ENCODE peak calls at places on chromosomes 4 and X, in four cellular contexts. Z, U, K and L are unnamed samples.
A peak's percentile ranks its signal among the peaks of the same experiment; 100 is the strongest.

GRCh38 chr4:69617083-69617694 is 22.3 kb downstream of the UGT2A2 start:
- DNase-seq in K (no peak), Z (peak; percentile 67), U (no peak), L (peak; percentile 32)

GRCh38 chrX:132414404-132414803 is 74.4 kb downstream of the MBNL3 start:
- DNase-seq in K (no peak), U (no peak), Z (no peak), L (no peak)

GRCh38 chr4:62706423-62706822 is 1506.3 kb downstream of the ADGRL3 start:
- DNase-seq in K (no peak), U (no peak), Z (no peak), L (no peak)

GRCh38 chr4:169270810-169271691 is at the start of gene SH3RF1:
- DNase-seq in K (no peak), Z (peak; percentile 76), U (peak; percentile 42), L (peak; percentile 80)

GRCh38 chr4:85825937-85826678 is 351.2 kb downstream of the ARHGAP24 start:
- DNase-seq in Z (peak; percentile 81), U (peak; percentile 5), K (no peak), L (no peak)

GRCh38 chr4:80732010-80732409 is 298.5 kb upstream of the BMP3 start:
- DNase-seq in Z (peak; percentile 68), K (no peak), U (no peak), L (no peak)

GRCh38 chr4:185421366-185422124 is 4.2 kb downstream of the UFSP2 start:
- DNase-seq in K (no peak), U (no peak), Z (peak; percentile 94), L (no peak)

GRCh38 chr4:25021206-25021605 is 9.5 kb downstream of the LGI2 start:
- DNase-seq in Z (no peak), K (no peak), U (no peak), L (no peak)

GRCh38 chr4:3481113-3481531 is 18.0 kb downstream of the DOK7 start:
- DNase-seq in Z (no peak), U (no peak), K (no peak), L (no peak)

GRCh38 chr4:123649644-123650356 is 253.2 kb downstream of the SPRY1 start:
- DNase-seq in Z (peak; percentile 79), K (no peak), U (peak; percentile 42), L (no peak)

GRCh38 chr4:95155759-95156451 is 392.9 kb downstream of the UNC5C start:
- DNase-seq in Z (peak; percentile 85), K (no peak), U (no peak), L (no peak)

GRCh38 chrX:50962156-50962555 is 51.6 kb downstream of the BMP15 start:
- DNase-seq in Z (no peak), U (no peak), K (no peak), L (no peak)

GRCh38 chrX:13825178-13825762 is 8.4 kb upstream of the GPM6B start:
- DNase-seq in K (no peak), Z (no peak), U (no peak), L (no peak)

GRCh38 chr4:152735302-152735917 is 44.1 kb downstream of the TIGD4 start:
- DNase-seq in U (no peak), Z (peak; percentile 31), K (no peak), L (peak; percentile 30)

GRCh38 chrX:84187501-84188319 is at the start of gene RPS6KA6:
- DNase-seq in U (peak; percentile 45), Z (peak; percentile 7), K (no peak), L (no peak)

GRCh38 chr4:84750260-84750955 is 167.5 kb downstream of the CDS1 start:
- DNase-seq in U (no peak), K (no peak), Z (peak; percentile 67), L (peak; percentile 74)

GRCh38 chrX:39445336-39445735 is 644.1 kb downstream of the MID1IP1 start:
- DNase-seq in K (peak; percentile 21), Z (no peak), U (no peak), L (no peak)

GRCh38 chrX:11130142-11130541 is 19.0 kb downstream of the HCCS start:
- DNase-seq in U (no peak), Z (no peak), K (no peak), L (no peak)

GRCh38 chrX:39577976-39578962 is 519.5 kb downstream of the BCOR start:
- DNase-seq in Z (no peak), K (peak; percentile 20), U (no peak), L (no peak)

GRCh38 chr4:102157984-102158383 is 187.3 kb downstream of the SLC39A8 start:
- DNase-seq in K (no peak), U (peak; percentile 32), Z (no peak), L (no peak)

GRCh38 chrX:118973389-118974087 is 880 bp upstream of the LONRF3 start:
- DNase-seq in Z (no peak), U (no peak), K (no peak), L (no peak)

GRCh38 chr4:98482847-98483806 is 175.3 kb downstream of the TSPAN5 start:
- DNase-seq in K (peak; percentile 5), U (no peak), Z (peak; percentile 55), L (no peak)

GRCh38 chrX:115268421-115268820 is 21.1 kb upstream of the LUZP4 start:
- DNase-seq in Z (no peak), K (no peak), U (no peak), L (no peak)

GRCh38 chr4:150250998-150251651 is 172.9 kb downstream of the DCLK2 start:
- DNase-seq in U (no peak), K (no peak), Z (no peak), L (no peak)

GRCh38 chr4:20603671-20604313 is 96.5 kb upstream of the PACRGL start:
- DNase-seq in Z (peak; percentile 93), K (no peak), U (no peak), L (no peak)

GRCh38 chr4:13876151-13876550 is 248.6 kb upstream of the BOD1L1 start:
- DNase-seq in K (no peak), Z (no peak), U (no peak), L (no peak)

GRCh38 chr4:88107406-88108107 is 50.9 kb downstream of the ABCG2 start:
- DNase-seq in U (no peak), K (no peak), Z (peak; percentile 24), L (no peak)

GRCh38 chr4:166662266-166662843 is 571.9 kb downstream of the SPOCK3 start:
- DNase-seq in U (no peak), K (no peak), Z (no peak), L (no peak)

GRCh38 chr4:143411527-143412480 is 75.1 kb downstream of the GAB1 start:
- DNase-seq in Z (no peak), K (no peak), U (no peak), L (peak; percentile 91)

GRCh38 chr4:89101256-89102161 is 9.8 kb upstream of the TIGD2 start:
- DNase-seq in Z (no peak), K (no peak), U (no peak), L (no peak)

GRCh38 chr4:88759039-88759631 is 61.5 kb upstream of the NAP1L5 start:
- DNase-seq in K (no peak), U (no peak), Z (peak; percentile 86), L (peak; percentile 24)

GRCh38 chr4:151922306-151922705 is 161.5 kb upstream of the GATB start:
- DNase-seq in K (no peak), Z (peak; percentile 51), U (no peak), L (no peak)

GRCh38 chr4:181193162-181193930 is 1049.9 kb upstream of the TENM3 start:
- DNase-seq in U (no peak), Z (no peak), K (no peak), L (no peak)

GRCh38 chr4:152090543-152090942 is 329.7 kb upstream of the GATB start:
- DNase-seq in Z (peak; percentile 71), U (no peak), K (no peak), L (no peak)

GRCh38 chr4:108834787-108835384 is 72.0 kb upstream of the ETNPPL start:
- DNase-seq in U (no peak), K (no peak), Z (peak; percentile 63), L (peak; percentile 62)

GRCh38 chr4:101948951-101949350 is 158.4 kb downstream of the BANK1 start:
- DNase-seq in K (no peak), Z (peak; percentile 58), U (no peak), L (no peak)

GRCh38 chr4:73612032-73612431 is 8.2 kb downstream of the RASSF6 start:
- DNase-seq in K (no peak), Z (no peak), U (no peak), L (no peak)

GRCh38 chr4:4599886-4600285 is 58.0 kb upstream of the STX18 start:
- DNase-seq in U (no peak), K (no peak), Z (no peak), L (no peak)